ENCODE peak calls at places on chromosomes 3 and 15, in four cellular contexts. G is AG08396, E is T-helper 2 cell, O is pulmonary artery endothelial cell. D is an unnamed sample.
A peak's percentile ranks its signal among the peaks of the same experiment; 100 is the strongest.

GRCh38 chr15:48309740-48310139 is 21.5 kb upstream of the DUT start:
- DNase-seq in O (no peak), E (no peak), G (no peak), D (no peak)

GRCh38 chr3:64027708-64028107 is 4.4 kb upstream of the PSMD6 start:
- DNase-seq in E (no peak), G (no peak), O (no peak), D (no peak)

GRCh38 chr3:191220908-191221307 is 21.9 kb downstream of the OSTN start:
- DNase-seq in E (no peak), G (no peak), O (no peak), D (no peak)

GRCh38 chr3:109432833-109433232 is 95.5 kb upstream of the DPPA4 start:
- DNase-seq in E (no peak), O (no peak), G (no peak), D (no peak)

GRCh38 chr3:191775451-191776233 is 314.7 kb downstream of the PYDC2 start:
- DNase-seq in G (no peak), E (no peak), O (no peak), D (peak; percentile 37)

GRCh38 chr3:138629526-138629925 is 21.0 kb downstream of the FAIM start:
- DNase-seq in E (no peak), G (no peak), O (no peak), D (no peak)

GRCh38 chr3:18758047-18758704 is 333.0 kb upstream of the SATB1 start:
- DNase-seq in E (peak; percentile 91), O (no peak), G (peak; percentile 3), D (peak; percentile 2)

GRCh38 chr3:111763101-111763500 is 96.0 kb upstream of the PHLDB2 start:
- DNase-seq in G (no peak), O (no peak), E (no peak), D (no peak)

GRCh38 chr15:60299452-60300047 is 98.2 kb downstream of the ANXA2 start:
- DNase-seq in O (no peak), E (no peak), G (peak; percentile 19), D (no peak)

GRCh38 chr3:41846850-41847249 is 115.1 kb downstream of the ULK4 start:
- DNase-seq in E (no peak), O (no peak), G (no peak), D (no peak)

GRCh38 chr3:30347679-30348216 is 258.7 kb upstream of the TGFBR2 start:
- DNase-seq in E (peak; percentile 93), O (peak; percentile 73), G (peak; percentile 30), D (no peak)

GRCh38 chr15:57388199-57388863 is 12.0 kb downstream of the CGNL1 start:
- DNase-seq in E (no peak), G (no peak), O (no peak), D (no peak)

GRCh38 chr3:4322635-4323034 is 19.5 kb downstream of the SETMAR start:
- DNase-seq in G (peak; percentile 12), O (no peak), E (no peak), D (no peak)

GRCh38 chr3:20700702-20701101 is 514.7 kb upstream of the SGO1 start:
- DNase-seq in O (no peak), E (no peak), G (no peak), D (no peak)

GRCh38 chr15:89419370-89419984 is 76.9 kb downstream of the RHCG start:
- DNase-seq in G (peak; percentile 66), E (peak; percentile 35), O (no peak), D (peak; percentile 26)

GRCh38 chr15:92617197-92618037 is 38.2 kb downstream of the FAM174B start:
- DNase-seq in G (no peak), E (no peak), O (no peak), D (peak; percentile 61)

GRCh38 chr3:152583913-152584312 is 251.0 kb upstream of the P2RY1 start:
- DNase-seq in O (no peak), E (no peak), G (no peak), D (no peak)

GRCh38 chr3:152785051-152785450 is 49.9 kb upstream of the P2RY1 start:
- DNase-seq in E (no peak), G (no peak), O (no peak), D (no peak)

GRCh38 chr15:55683366-55683765 is 59.6 kb downstream of the PRTG start:
- DNase-seq in E (no peak), O (no peak), G (peak; percentile 14), D (no peak)

GRCh38 chr15:68800875-68801274 is 19.8 kb downstream of the ANP32A start:
- DNase-seq in O (no peak), E (no peak), G (no peak), D (no peak)

GRCh38 chr15:92677998-92678397 is 22.4 kb upstream of the FAM174B start:
- DNase-seq in G (no peak), E (no peak), O (no peak), D (no peak)

GRCh38 chr3:123262868-123263267 is 61.1 kb downstream of the SEC22A start:
- DNase-seq in O (no peak), G (no peak), E (no peak), D (no peak)

GRCh38 chr3:115648559-115648958 is 25.2 kb downstream of the GAP43 start:
- DNase-seq in G (no peak), O (no peak), E (no peak), D (no peak)

GRCh38 chr15:70437089-70437488 is 326.3 kb downstream of the UACA start:
- DNase-seq in O (no peak), G (no peak), E (no peak), D (no peak)

GRCh38 chr15:77144492-77145070 is 73.7 kb upstream of the TSPAN3 start:
- DNase-seq in E (no peak), O (no peak), G (peak; percentile 65), D (no peak)

GRCh38 chr3:182981038-182981380 is 671 bp upstream of the DCUN1D1 start:
- DNase-seq in O (no peak), E (no peak), G (no peak), D (no peak)

GRCh38 chr3:127584734-127585133 is 5.8 kb downstream of the TPRA1 start:
- DNase-seq in G (no peak), E (no peak), O (no peak), D (no peak)

GRCh38 chr3:37903734-37904133 is 42.1 kb downstream of the CTDSPL start:
- DNase-seq in O (no peak), E (no peak), G (no peak), D (no peak)

GRCh38 chr3:105997800-105998526 is 129.2 kb upstream of the CBLB start:
- DNase-seq in G (peak; percentile 59), O (no peak), E (no peak), D (peak; percentile 21)

GRCh38 chr15:56699743-56700142 is 33.6 kb downstream of the ZNF280D start:
- DNase-seq in E (peak; percentile 71), O (no peak), G (no peak), D (no peak)

GRCh38 chr3:11582123-11582968 is 61.4 kb downstream of the VGLL4 start:
- DNase-seq in G (peak; percentile 72), E (no peak), O (peak; percentile 48), D (peak; percentile 72)

GRCh38 chr3:184523825-184524615 is 37.6 kb upstream of the EPHB3 start:
- DNase-seq in G (peak; percentile 74), O (no peak), E (peak; percentile 95), D (peak; percentile 50)

GRCh38 chr3:13103416-13104058 is 30.3 kb upstream of the IQSEC1 start:
- DNase-seq in E (no peak), O (no peak), G (no peak), D (no peak)

GRCh38 chr3:78659386-78659987 is 1108.3 kb downstream of the ROBO1 start:
- DNase-seq in O (peak; percentile 8), G (no peak), E (peak; percentile 27), D (peak; percentile 8)

GRCh38 chr3:47337656-47338055 is 43.2 kb upstream of the PTPN23 start:
- DNase-seq in E (no peak), G (no peak), O (no peak), D (no peak)

D was measured in Caki2.